ENCODE peak calls at places on chromosomes 12 and 14, in eight cellular contexts. T is neural progenitor cell; H is A549; Z is CD8-positive, alpha-beta memory T cell; C is RWPE2; W is GM23248; X is PC-9; G is Caco-2. E is an unnamed sample.

GRCh38 chr14:50045039-50045711 is 71.2 kb downstream of the VCPKMT start:
- DNase-seq in T (no peak), H (peak; percentile 59), Z (peak; percentile 63), C (no peak), W (peak; percentile 90), X (peak; percentile 89), G (peak; percentile 7), E (no peak)

GRCh38 chr14:101404426-101405170 is 156.7 kb upstream of the DIO3 start:
- DNase-seq in T (no peak), H (no peak), Z (no peak), C (no peak), W (no peak), X (no peak), G (no peak), E (no peak)

GRCh38 chr12:14471497-14471896 is 96.2 kb downstream of the PLBD1 start:
- DNase-seq in T (no peak), H (no peak), Z (no peak), C (no peak), W (no peak), X (no peak), G (no peak), E (no peak)

GRCh38 chr12:127810026-127810425 is 456.9 kb upstream of the TMEM132C start:
- DNase-seq in T (no peak), H (no peak), Z (no peak), C (no peak), W (peak; percentile 97), X (no peak), G (no peak), E (no peak)

GRCh38 chr12:57476162-57476992 is 3.3 kb downstream of the ARHGAP9 start:
- DNase-seq in T (no peak), H (no peak), Z (peak; percentile 78), C (no peak), W (no peak), X (no peak), G (no peak), E (no peak)

GRCh38 chr14:100573009-100573756 is 14.0 kb downstream of the BEGAIN start:
- DNase-seq in T (peak; percentile 55), H (no peak), Z (no peak), C (no peak), W (no peak), X (no peak), G (no peak), E (no peak)

GRCh38 chr12:93197067-93197593 is 180.6 kb upstream of the NUDT4 start:
- DNase-seq in T (no peak), H (peak; percentile 24), Z (no peak), C (no peak), W (peak; percentile 83), X (peak; percentile 72), G (peak; percentile 39), E (no peak)

GRCh38 chr12:63308701-63309100 is 157.7 kb upstream of the AVPR1A start:
- DNase-seq in T (no peak), H (no peak), Z (no peak), C (no peak), W (peak; percentile 19), X (no peak), G (no peak), E (no peak)

GRCh38 chr14:95891742-95892141 is 15.1 kb downstream of the TUNAR start:
- DNase-seq in T (no peak), H (peak; percentile 23), Z (no peak), C (no peak), W (peak; percentile 92), X (no peak), G (no peak), E (no peak)

GRCh38 chr12:4956054-4956453 is 46.3 kb downstream of the KCNA1 start:
- DNase-seq in T (no peak), H (no peak), Z (no peak), C (no peak), W (no peak), X (no peak), G (no peak), E (peak; percentile 43)

GRCh38 chr12:20390846-20391245 is 22.5 kb downstream of the PDE3A start:
- DNase-seq in T (no peak), H (no peak), Z (no peak), C (no peak), W (no peak), X (no peak), G (no peak), E (no peak)

GRCh38 chr12:86914716-86915115 is 658.5 kb upstream of the MGAT4C start:
- DNase-seq in T (peak; percentile 54), H (peak; percentile 56), Z (no peak), C (no peak), W (peak; percentile 53), X (peak; percentile 36), G (peak; percentile 39), E (peak; percentile 16)

DNA sequence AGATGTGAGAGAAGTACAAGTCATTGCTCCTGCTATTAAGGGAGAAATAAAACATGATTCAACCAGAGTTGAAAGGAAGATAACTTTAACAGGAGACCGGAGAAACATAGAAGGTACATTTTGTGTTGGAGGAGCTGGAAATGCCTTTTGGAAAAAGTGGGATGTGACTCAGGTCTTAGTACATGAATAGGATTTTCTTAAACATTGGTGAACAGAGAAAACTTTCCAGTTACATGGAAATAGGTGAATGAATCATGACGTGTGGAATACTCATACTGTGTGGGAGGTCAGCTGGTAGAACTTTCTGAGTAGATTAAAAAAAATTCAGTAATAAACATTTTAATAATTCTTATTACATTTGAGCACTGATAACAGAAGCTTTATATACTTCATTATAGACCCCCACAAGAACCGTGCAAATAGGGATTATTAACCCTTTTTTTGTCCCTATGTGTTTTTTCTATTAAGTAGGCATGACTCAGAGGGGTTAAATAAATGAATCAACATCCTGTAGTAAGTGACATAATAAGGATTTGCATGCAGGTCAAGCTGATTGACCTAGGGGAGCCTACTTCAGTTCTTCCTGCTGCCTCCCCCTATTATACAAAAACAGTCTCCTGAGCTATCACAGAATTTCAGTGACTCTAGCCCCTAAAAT is 710.5 kb downstream of the NOVA1 start:
- DNase-seq in T (no peak), H (no peak), Z (no peak), C (no peak), W (peak; percentile 65), X (no peak), G (no peak), E (no peak)
- H3K9me3 ChIP-seq in T (no peaks in the 10 kb centered on the region), H (no peaks in the 10 kb centered on the region), Z (no peaks in the 10 kb centered on the region), C (no peaks in the 10 kb centered on the region), W (no peaks in the 10 kb centered on the region), X (no peaks in the 10 kb centered on the region), G (no peaks in the 10 kb centered on the region), E (no peaks in the 10 kb centered on the region)

GRCh38 chr12:9948606-9949286 is 16.6 kb upstream of the CLEC2A start:
- DNase-seq in T (no peak), H (no peak), Z (peak; percentile 6), C (no peak), W (no peak), X (no peak), G (no peak), E (no peak)
- H3K4me3 ChIP-seq in T (no peak overlapping the region), H (no peak overlapping the region), Z (no peak overlapping the region), C (no peak overlapping the region), W (no peak overlapping the region), X (no peak overlapping the region), G (no peak overlapping the region), E (no peak overlapping the region)

GRCh38 chr14:106807493-106807892 is 1281.1 kb downstream of the TMEM121 start:
- DNase-seq in T (no peak), H (no peak), Z (no peak), C (no peak), W (no peak), X (no peak), G (no peak), E (no peak)
- H3K9me3 ChIP-seq in T (peaks cover 26% of the 10 kb centered on the region), H (no peaks in the 10 kb centered on the region), Z (no peaks in the 10 kb centered on the region), C (no peaks in the 10 kb centered on the region), W (no peaks in the 10 kb centered on the region), X (no peaks in the 10 kb centered on the region), G (no peaks in the 10 kb centered on the region), E (no peaks in the 10 kb centered on the region)

DNA sequence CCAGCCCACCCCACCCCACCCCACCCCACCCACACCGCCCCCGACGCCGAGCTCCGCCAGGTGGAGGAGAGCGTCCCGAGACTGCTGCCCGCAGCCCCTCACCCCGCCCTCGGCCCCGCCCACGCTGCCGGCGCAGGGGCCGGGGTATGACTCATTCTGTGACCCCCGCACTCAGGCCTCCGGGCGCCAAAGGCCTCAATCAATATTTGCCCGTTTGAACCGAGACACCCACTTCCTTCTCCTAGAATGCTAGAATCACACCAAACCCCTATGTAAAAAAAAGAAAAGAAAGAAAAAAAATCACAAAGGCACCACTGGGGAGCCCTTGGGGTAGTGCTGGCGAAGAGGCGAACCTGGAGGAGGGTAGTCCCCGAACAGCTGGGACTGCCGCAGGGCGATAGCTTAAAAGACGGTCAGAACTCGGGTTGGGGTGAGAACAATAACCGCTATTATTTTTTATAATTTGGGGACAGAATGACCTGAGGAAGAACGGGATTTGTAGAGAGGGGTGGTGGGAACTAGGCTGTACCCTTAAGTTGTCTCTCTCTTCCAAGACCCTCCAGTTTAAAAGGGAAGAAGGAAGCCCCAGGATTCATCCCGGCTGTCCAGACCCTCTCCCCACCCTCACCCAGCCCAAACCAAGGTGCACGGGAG is 894 bp downstream of the KRT8 start:
- DNase-seq in T (peak; percentile 80), H (peak; percentile 64), Z (peak; percentile 12), C (no peak), W (peak; percentile 45), X (peak; percentile 62), G (peak; percentile 80), E (no peak)
- H3K4me3 ChIP-seq in T (peak overlapping the region; percentile 96), H (peak overlapping the region; percentile 87), Z (no peak overlapping the region), C (peak overlapping the region; percentile 64), W (peak overlapping the region; percentile 45), X (peak overlapping the region; percentile 100), G (peak overlapping the region; percentile 99), E (peak overlapping the region; percentile 96)

GRCh38 chr12:130806574-130806973 is 32.5 kb downstream of the STX2 start:
- DNase-seq in T (no peak), H (no peak), Z (no peak), C (no peak), W (no peak), X (no peak), G (no peak), E (no peak)

GRCh38 chr12:130807309-130807708 is 31.7 kb downstream of the STX2 start:
- DNase-seq in T (no peak), H (no peak), Z (no peak), C (no peak), W (no peak), X (no peak), G (no peak), E (no peak)

GRCh38 chr12:130803707-130804106 is 35.3 kb downstream of the STX2 start:
- DNase-seq in T (no peak), H (no peak), Z (no peak), C (no peak), W (peak; percentile 13), X (no peak), G (no peak), E (no peak)

GRCh38 chr12:130804216-130804615 is 34.8 kb downstream of the STX2 start:
- DNase-seq in T (no peak), H (no peak), Z (no peak), C (no peak), W (no peak), X (no peak), G (no peak), E (no peak)

DNA sequence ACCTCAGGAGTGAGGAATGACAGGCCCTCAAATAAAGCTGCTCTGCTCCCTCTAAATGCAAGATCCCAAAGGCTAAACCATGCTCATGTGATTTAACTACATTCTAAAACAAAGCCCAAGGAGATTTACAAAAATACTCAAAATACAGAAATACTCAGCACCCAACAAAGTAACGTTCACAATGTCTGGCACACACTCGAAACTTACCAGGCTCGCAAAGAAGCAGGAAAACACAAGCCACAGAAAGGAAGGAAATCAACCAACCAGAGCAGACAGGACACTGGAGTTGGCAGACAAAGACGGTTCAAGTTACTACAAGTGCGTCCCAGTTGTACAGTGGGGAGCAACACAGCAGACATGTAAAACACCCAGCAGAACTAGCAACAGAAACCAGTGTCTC is 33.4 kb downstream of the STX2 start:
- DNase-seq in T (no peak), H (no peak), Z (no peak), C (no peak), W (no peak), X (no peak), G (no peak), E (no peak)
- H3K9me3 ChIP-seq in T (no peaks in the 10 kb centered on the region), H (no peaks in the 10 kb centered on the region), Z (no peaks in the 10 kb centered on the region), C (no peaks in the 10 kb centered on the region), W (no peaks in the 10 kb centered on the region), X (no peaks in the 10 kb centered on the region), G (no peaks in the 10 kb centered on the region), E (no peaks in the 10 kb centered on the region)